ENCODE peak calls at places on chromosomes 16 and 17, in nine cellular contexts. Z is left ventricle myocardium inferior; K is Jurkat, Clone E6-1; A is PC-3; X is cardiac muscle cell; P is activated naive CD4-positive, alpha-beta T cell treated with anti-CD3 and anti-CD28 coated beads, Interleukin-2, amount 10 ng/mL, durations not matched to agents 7 days and 5 days; V is psoas muscle; W is naive thymus-derived CD8-positive, alpha-beta T cell; M is stimulated activated CD4-positive, alpha-beta T cell treated with anti-CD3 and anti-CD28 coated beads, Interleukin-2, amount 100 ng/mL, for 48 hours. I is an unnamed sample.

GRCh38 chr17:75707096-75707720 is 14.1 kb upstream of the ITGB4 start:
- DNase-seq in X (peak), V (peak), W (no peak), M (no peak), Z (peak), P (no peak), A (peak), K (no peak), I (no peak)

GRCh38 chr16:9183682-9184353 is 92.4 kb downstream of the HAPSTR1 start:
- DNase-seq in M (no peak), W (no peak), A (no peak), K (no peak), V (no peak), X (no peak), Z (no peak), P (no peak), I (no peak)

GRCh38 chr17:36124879-36125824 is 21.5 kb downstream of the CCL4 start:
- DNase-seq in X (no peak), M (no peak), P (no peak), K (no peak), V (no peak), W (no peak), Z (no peak), A (no peak), I (no peak)

GRCh38 chr16:47958726-47959125 is 197.1 kb downstream of the ABCC12 start:
- DNase-seq in Z (no peak), X (no peak), M (no peak), V (no peak), W (no peak), P (no peak), A (no peak), K (no peak), I (no peak)

GRCh38 chr16:23334421-23334853 is 32.3 kb downstream of the SCNN1B start:
- DNase-seq in V (no peak), M (no peak), Z (no peak), W (no peak), A (no peak), P (no peak), K (no peak), X (no peak), I (no peak)

GRCh38 chr17:2691069-2691871 is 20.3 kb downstream of the CLUH start:
- DNase-seq in V (no peak), Z (no peak), M (no peak), W (no peak), K (no peak), X (no peak), A (no peak), P (no peak), I (peak)

GRCh38 chr17:30584810-30585209 is 107.6 kb downstream of the GOSR1 start:
- DNase-seq in K (no peak), W (no peak), A (no peak), X (no peak), M (no peak), P (no peak), Z (no peak), V (no peak), I (no peak)

GRCh38 chr17:28174352-28175046 is 132.0 kb downstream of the NLK start:
- DNase-seq in W (no peak), V (no peak), X (no peak), M (peak), A (peak), P (peak), K (peak), Z (no peak), I (no peak)

GRCh38 chr16:19135896-19136438 is 22.2 kb downstream of the ITPRIPL2 start:
- DNase-seq in M (no peak), K (no peak), X (no peak), V (no peak), W (no peak), P (no peak), Z (peak), A (peak), I (no peak)

GRCh38 chr16:7206469-7206868 is 126.2 kb upstream of the RBFOX1 start:
- DNase-seq in V (no peak), P (no peak), W (no peak), M (no peak), Z (no peak), X (no peak), K (no peak), A (no peak), I (no peak)

GRCh38 chr16:22174642-22175041 is 12.3 kb downstream of the SDR42E2 start:
- DNase-seq in K (no peak), A (no peak), M (no peak), V (no peak), P (no peak), Z (no peak), W (no peak), X (no peak), I (no peak)